ENCODE peak calls at places on chromosomes 16 and 17, in eight cellular contexts. One of them, this sample, is unnamed.
A peak's percentile ranks its signal among the peaks of the same experiment; 100 is the strongest.

GRCh38 chr17:78324391-78325075 is 35.3 kb downstream of the SOCS3 start:
- DNase-seq in transverse colon: peak; percentile 60
- DNase-seq in Peyer's patch: no peak
- DNase-seq in testis: peak; percentile 82
- DNase-seq in IMR-90: peak; percentile 89
- DNase-seq in tibial nerve: peak; percentile 79
- DNase-seq in stomach: no peak
- DNase-seq in GM12891: no peak
- DNase-seq in this sample: peak; percentile 89

GRCh38 chr16:14180431-14181059 is 109.4 kb downstream of the MRTFB start:
- DNase-seq in transverse colon: no peak
- DNase-seq in Peyer's patch: no peak
- DNase-seq in testis: no peak
- DNase-seq in IMR-90: no peak
- DNase-seq in tibial nerve: no peak
- DNase-seq in stomach: no peak
- DNase-seq in GM12891: no peak
- DNase-seq in this sample: no peak

GRCh38 chr16:55471448-55472097 is 7.4 kb upstream of the MMP2 start:
- DNase-seq in transverse colon: no peak
- DNase-seq in Peyer's patch: no peak
- DNase-seq in testis: no peak
- DNase-seq in IMR-90: peak; percentile 92
- DNase-seq in tibial nerve: no peak
- DNase-seq in stomach: no peak
- DNase-seq in GM12891: no peak
- DNase-seq in this sample: peak; percentile 55

GRCh38 chr16:4603624-4604170 is 11.0 kb downstream of the UBALD1 start:
- DNase-seq in transverse colon: no peak
- DNase-seq in Peyer's patch: no peak
- DNase-seq in testis: no peak
- DNase-seq in IMR-90: no peak
- DNase-seq in tibial nerve: no peak
- DNase-seq in stomach: no peak
- DNase-seq in GM12891: no peak
- DNase-seq in this sample: no peak

GRCh38 chr16:21163576-21163975 is 5.1 kb downstream of the LDAF1 start:
- DNase-seq in transverse colon: no peak
- DNase-seq in Peyer's patch: no peak
- DNase-seq in testis: no peak
- DNase-seq in IMR-90: no peak
- DNase-seq in tibial nerve: no peak
- DNase-seq in stomach: no peak
- DNase-seq in GM12891: no peak
- DNase-seq in this sample: no peak

GRCh38 chr16:27642753-27643152 is 92.8 kb downstream of the KATNIP start:
- DNase-seq in transverse colon: no peak
- DNase-seq in Peyer's patch: no peak
- DNase-seq in testis: peak; percentile 28
- DNase-seq in IMR-90: peak; percentile 21
- DNase-seq in tibial nerve: no peak
- DNase-seq in stomach: no peak
- DNase-seq in GM12891: no peak
- DNase-seq in this sample: peak; percentile 45

GRCh38 chr17:40541060-40541872 is 24.0 kb downstream of the CCR7 start:
- DNase-seq in transverse colon: no peak
- DNase-seq in Peyer's patch: peak; percentile 61
- DNase-seq in testis: no peak
- DNase-seq in IMR-90: no peak
- DNase-seq in tibial nerve: no peak
- DNase-seq in stomach: no peak
- DNase-seq in GM12891: no peak
- DNase-seq in this sample: no peak

GRCh38 chr16:28846933-28847273 is 755 bp upstream of the TUFM start:
- DNase-seq in transverse colon: no peak
- DNase-seq in Peyer's patch: no peak
- DNase-seq in testis: peak; percentile 25
- DNase-seq in IMR-90: peak; percentile 6
- DNase-seq in tibial nerve: no peak
- DNase-seq in stomach: no peak
- DNase-seq in GM12891: no peak
- DNase-seq in this sample: no peak

GRCh38 chr16:81688182-81688581 is 90.9 kb upstream of the PLCG2 start:
- DNase-seq in transverse colon: no peak
- DNase-seq in Peyer's patch: no peak
- DNase-seq in testis: no peak
- DNase-seq in IMR-90: peak; percentile 10
- DNase-seq in tibial nerve: no peak
- DNase-seq in stomach: no peak
- DNase-seq in GM12891: no peak
- DNase-seq in this sample: no peak

GRCh38 chr17:39676198-39676819 is 8.1 kb downstream of the PNMT start:
- DNase-seq in transverse colon: peak; percentile 81
- DNase-seq in Peyer's patch: peak; percentile 78
- DNase-seq in testis: peak; percentile 78
- DNase-seq in IMR-90: no peak
- DNase-seq in tibial nerve: no peak
- DNase-seq in stomach: peak; percentile 84
- DNase-seq in GM12891: peak; percentile 47
- DNase-seq in this sample: peak; percentile 87

GRCh38 chr16:31228206-31228605 is 11.3 kb upstream of the PYDC1 start:
- DNase-seq in transverse colon: no peak
- DNase-seq in Peyer's patch: no peak
- DNase-seq in testis: no peak
- DNase-seq in IMR-90: no peak
- DNase-seq in tibial nerve: no peak
- DNase-seq in stomach: no peak
- DNase-seq in GM12891: no peak
- DNase-seq in this sample: no peak

GRCh38 chr17:45628019-45628418 is 137.5 kb upstream of the PLEKHM1 start:
- DNase-seq in transverse colon: no peak
- DNase-seq in Peyer's patch: no peak
- DNase-seq in testis: no peak
- DNase-seq in IMR-90: no peak
- DNase-seq in tibial nerve: no peak
- DNase-seq in stomach: no peak
- DNase-seq in GM12891: no peak
- DNase-seq in this sample: no peak

GRCh38 chr17:19663097-19663496 is 14.5 kb downstream of the ALDH3A2 start:
- DNase-seq in transverse colon: no peak
- DNase-seq in Peyer's patch: no peak
- DNase-seq in testis: no peak
- DNase-seq in IMR-90: no peak
- DNase-seq in tibial nerve: no peak
- DNase-seq in stomach: no peak
- DNase-seq in GM12891: no peak
- DNase-seq in this sample: no peak

GRCh38 chr17:76722279-76722678 is 4.1 kb downstream of the JMJD6 start:
- DNase-seq in transverse colon: no peak
- DNase-seq in Peyer's patch: no peak
- DNase-seq in testis: peak; percentile 11
- DNase-seq in IMR-90: no peak
- DNase-seq in tibial nerve: no peak
- DNase-seq in stomach: no peak
- DNase-seq in GM12891: no peak
- DNase-seq in this sample: no peak

GRCh38 chr17:43324205-43324893 is 74.4 kb upstream of the ARL4D start:
- DNase-seq in transverse colon: no peak
- DNase-seq in Peyer's patch: no peak
- DNase-seq in testis: peak; percentile 46
- DNase-seq in IMR-90: no peak
- DNase-seq in tibial nerve: no peak
- DNase-seq in stomach: no peak
- DNase-seq in GM12891: no peak
- DNase-seq in this sample: no peak

GRCh38 chr16:87602005-87602790 is at the start of gene JPH3:
- DNase-seq in transverse colon: no peak
- DNase-seq in Peyer's patch: no peak
- DNase-seq in testis: peak; percentile 38
- DNase-seq in IMR-90: no peak
- DNase-seq in tibial nerve: no peak
- DNase-seq in stomach: no peak
- DNase-seq in GM12891: no peak
- DNase-seq in this sample: no peak

GRCh38 chr17:61490540-61490975 is 38.3 kb downstream of the TBX4 start:
- DNase-seq in transverse colon: no peak
- DNase-seq in Peyer's patch: no peak
- DNase-seq in testis: no peak
- DNase-seq in IMR-90: peak; percentile 90
- DNase-seq in tibial nerve: no peak
- DNase-seq in stomach: peak; percentile 8
- DNase-seq in GM12891: no peak
- DNase-seq in this sample: peak; percentile 17

GRCh38 chr17:31740611-31741082 is 118.4 kb downstream of the COPRS start:
- DNase-seq in transverse colon: no peak
- DNase-seq in Peyer's patch: no peak
- DNase-seq in testis: no peak
- DNase-seq in IMR-90: peak; percentile 91
- DNase-seq in tibial nerve: no peak
- DNase-seq in stomach: no peak
- DNase-seq in GM12891: no peak
- DNase-seq in this sample: no peak

GRCh38 chr17:68886401-68886800 is 68.8 kb downstream of the ABCA8 start:
- DNase-seq in transverse colon: no peak
- DNase-seq in Peyer's patch: no peak
- DNase-seq in testis: no peak
- DNase-seq in IMR-90: no peak
- DNase-seq in tibial nerve: no peak
- DNase-seq in stomach: no peak
- DNase-seq in GM12891: no peak
- DNase-seq in this sample: no peak

GRCh38 chr16:87947356-87948118 is 3.7 kb upstream of the BANP start:
- DNase-seq in transverse colon: no peak
- DNase-seq in Peyer's patch: no peak
- DNase-seq in testis: no peak
- DNase-seq in IMR-90: no peak
- DNase-seq in tibial nerve: no peak
- DNase-seq in stomach: no peak
- DNase-seq in GM12891: no peak
- DNase-seq in this sample: no peak

GRCh38 chr17:50051082-50051576 is 4.8 kb upstream of the ITGA3 start:
- DNase-seq in transverse colon: no peak
- DNase-seq in Peyer's patch: no peak
- DNase-seq in testis: no peak
- DNase-seq in IMR-90: peak; percentile 88
- DNase-seq in tibial nerve: no peak
- DNase-seq in stomach: peak; percentile 62
- DNase-seq in GM12891: no peak
- DNase-seq in this sample: peak; percentile 94

DNA sequence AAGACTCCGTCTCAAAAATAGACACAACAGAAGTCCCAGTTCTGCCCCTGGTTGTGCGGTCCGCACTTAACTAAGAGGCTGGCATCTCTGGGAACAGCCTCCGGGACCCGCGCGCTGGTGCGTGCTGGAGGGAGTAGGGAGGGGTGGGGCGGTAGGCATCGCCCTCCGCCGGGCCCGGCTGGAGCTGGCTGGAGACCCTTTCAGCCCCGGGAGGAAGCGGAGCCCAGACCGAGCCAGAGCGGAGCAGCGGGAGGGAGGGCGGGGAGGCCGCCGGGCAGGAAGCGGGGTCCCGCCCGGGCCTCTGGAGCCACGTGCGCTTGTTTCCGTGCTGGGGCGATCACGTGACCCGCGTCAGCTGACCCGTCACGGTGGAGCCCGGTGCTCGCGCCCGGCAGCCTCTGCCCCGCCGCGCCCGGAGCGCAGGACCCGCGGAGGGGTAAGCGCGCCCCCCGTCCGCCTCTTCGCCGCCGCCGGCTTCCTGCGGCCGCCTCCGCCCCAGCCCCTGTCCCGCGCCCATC is at the start of gene WDR81:
- DNase-seq in transverse colon: peak; percentile 94
- DNase-seq in Peyer's patch: peak; percentile 94
- DNase-seq in testis: peak; percentile 96
- DNase-seq in IMR-90: peak; percentile 79
- DNase-seq in tibial nerve: peak; percentile 93
- DNase-seq in stomach: peak; percentile 93
- DNase-seq in GM12891: peak; percentile 98
- DNase-seq in this sample: peak; percentile 87
- TF ChIP-seq POLR2A in transverse colon: no peak
- TF ChIP-seq POLR2A in Peyer's patch: peak; percentile 25
- TF ChIP-seq POLR2A in testis: no peak
- TF ChIP-seq POLR2A in IMR-90: no peak
- TF ChIP-seq POLR2A in tibial nerve: peak; percentile 52
- TF ChIP-seq POLR2A in stomach: no peak
- TF ChIP-seq POLR2A in GM12891: no peak
- TF ChIP-seq POLR2A in this sample: no peak

GRCh38 chr17:4101127-4101798 is 41.6 kb downstream of the ZZEF1 start:
- DNase-seq in transverse colon: no peak
- DNase-seq in Peyer's patch: no peak
- DNase-seq in testis: peak; percentile 21
- DNase-seq in IMR-90: peak; percentile 40
- DNase-seq in tibial nerve: no peak
- DNase-seq in stomach: no peak
- DNase-seq in GM12891: no peak
- DNase-seq in this sample: no peak
- TF ChIP-seq POLR2A in transverse colon: no peak
- TF ChIP-seq POLR2A in Peyer's patch: no peak
- TF ChIP-seq POLR2A in testis: no peak
- TF ChIP-seq POLR2A in IMR-90: no peak
- TF ChIP-seq POLR2A in tibial nerve: no peak
- TF ChIP-seq POLR2A in stomach: no peak
- TF ChIP-seq POLR2A in GM12891: no peak
- TF ChIP-seq POLR2A in this sample: no peak

GRCh38 chr16:66927918-66928649 is 2.7 kb upstream of the RRAD start:
- DNase-seq in transverse colon: no peak
- DNase-seq in Peyer's patch: no peak
- DNase-seq in testis: no peak
- DNase-seq in IMR-90: peak; percentile 50
- DNase-seq in tibial nerve: no peak
- DNase-seq in stomach: no peak
- DNase-seq in GM12891: no peak
- DNase-seq in this sample: no peak
- TF ChIP-seq POLR2A in transverse colon: no peak
- TF ChIP-seq POLR2A in Peyer's patch: no peak
- TF ChIP-seq POLR2A in testis: no peak
- TF ChIP-seq POLR2A in IMR-90: no peak
- TF ChIP-seq POLR2A in tibial nerve: no peak
- TF ChIP-seq POLR2A in stomach: no peak
- TF ChIP-seq POLR2A in GM12891: no peak
- TF ChIP-seq POLR2A in this sample: no peak

DNA sequence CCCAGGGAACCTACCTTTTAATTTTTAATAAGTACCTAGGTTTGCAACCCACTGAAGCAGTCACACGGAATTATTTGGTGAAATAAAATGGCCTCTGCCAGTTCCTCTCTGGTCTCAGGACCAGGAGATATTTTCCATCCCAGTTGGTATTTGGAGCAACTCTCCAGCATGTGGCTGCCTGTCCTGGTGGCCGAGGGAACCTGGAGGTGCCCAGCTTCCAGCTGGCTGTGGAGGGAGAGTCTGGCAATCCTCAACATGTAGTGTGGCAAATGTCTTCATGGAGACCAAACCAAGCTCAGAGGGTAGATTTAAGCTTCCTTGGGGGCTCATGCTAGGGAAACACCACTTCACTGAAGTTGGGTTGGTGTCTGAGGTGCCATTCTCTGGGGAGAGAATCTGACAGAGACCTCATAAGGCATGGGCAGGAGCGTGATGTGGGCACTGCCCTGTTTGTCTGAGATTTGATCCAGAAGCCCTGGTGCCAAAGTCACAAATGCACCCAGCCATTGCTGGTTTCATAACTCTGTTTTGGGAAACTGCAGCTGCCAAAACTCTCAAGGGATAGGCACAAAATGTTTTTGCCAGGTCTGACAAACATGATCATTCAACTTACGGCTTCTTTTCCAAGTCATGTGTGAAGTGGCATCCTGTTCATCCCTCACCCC is 2.8 kb downstream of the MT1X start:
- DNase-seq in transverse colon: no peak
- DNase-seq in Peyer's patch: no peak
- DNase-seq in testis: no peak
- DNase-seq in IMR-90: no peak
- DNase-seq in tibial nerve: no peak
- DNase-seq in stomach: no peak
- DNase-seq in GM12891: no peak
- DNase-seq in this sample: no peak
- TF ChIP-seq POLR2A in transverse colon: no peak
- TF ChIP-seq POLR2A in Peyer's patch: no peak
- TF ChIP-seq POLR2A in testis: no peak
- TF ChIP-seq POLR2A in IMR-90: no peak
- TF ChIP-seq POLR2A in tibial nerve: no peak
- TF ChIP-seq POLR2A in stomach: no peak
- TF ChIP-seq POLR2A in GM12891: no peak
- TF ChIP-seq POLR2A in this sample: no peak

This sample was measured in NB4.